ENCODE peak calls at places on chromosomes 11 and 22, in ten cellular contexts. U is fibroblast of lung, E is heart left ventricle, K is HFF-Myc, L is fibroblast of mammary gland, O is B cell, M is tibial artery, J is upper lobe of right lung, Z is lower lobe of right lung, G is progenitor cell of endocrine pancreas. Y is an unnamed sample.
A peak's percentile ranks its signal among the peaks of the same experiment; 100 is the strongest.

GRCh38 chr22:41075946-41076345 is 16.4 kb upstream of the EP300 start:
- DNase-seq in Z (no peak), M (no peak), J (no peak), K (no peak), G (no peak), O (no peak), L (no peak), U (no peak), E (no peak), Y (no peak)

GRCh38 chr22:42438293-42438650 is 6.1 kb upstream of the NFAM1 start:
- DNase-seq in K (no peak), L (no peak), O (no peak), E (no peak), J (no peak), M (no peak), G (no peak), U (no peak), Z (no peak), Y (no peak)

GRCh38 chr22:30226192-30226832 is 20.2 kb downstream of the LIF start:
- DNase-seq in K (no peak), J (no peak), M (no peak), U (peak; percentile 68), Z (no peak), E (peak; percentile 8), L (no peak), G (no peak), O (no peak), Y (no peak)

GRCh38 chr11:4480577-4481539 is 1.6 kb upstream of the OR52K1 start:
- DNase-seq in M (no peak), O (no peak), K (no peak), J (no peak), Z (no peak), U (peak; percentile 23), E (no peak), L (peak; percentile 38), G (no peak), Y (no peak)

GRCh38 chr22:44485494-44485893 is 12.5 kb downstream of the RTL6 start:
- DNase-seq in U (no peak), J (no peak), Z (no peak), E (no peak), L (no peak), M (no peak), O (no peak), K (no peak), G (no peak), Y (no peak)

GRCh38 chr11:109514313-109515018 is 92.5 kb downstream of the C11orf87 start:
- DNase-seq in E (no peak), G (no peak), U (no peak), J (no peak), O (no peak), Z (no peak), M (no peak), K (no peak), L (no peak), Y (no peak)

GRCh38 chr11:17403977-17404759 is 15.7 kb upstream of the KCNJ11 start:
- DNase-seq in U (peak; percentile 45), K (no peak), Z (no peak), E (no peak), G (no peak), M (no peak), O (no peak), L (peak; percentile 26), J (no peak), Y (no peak)

GRCh38 chr11:71203681-71204080 is 48.7 kb downstream of the SHANK2 start:
- DNase-seq in E (no peak), Z (peak; percentile 22), O (no peak), L (no peak), M (no peak), K (no peak), J (no peak), U (no peak), G (no peak), Y (no peak)

GRCh38 chr22:42316988-42317387 is 46.5 kb upstream of the TCF20 start:
- DNase-seq in L (peak; percentile 32), E (peak; percentile 39), Z (no peak), K (no peak), G (no peak), O (no peak), J (peak; percentile 75), M (no peak), U (peak; percentile 71), Y (no peak)

GRCh38 chr11:122853971-122854446 is 15.7 kb downstream of the CRTAM start:
- DNase-seq in M (peak; percentile 30), U (peak; percentile 78), E (no peak), G (peak; percentile 25), K (peak; percentile 75), L (peak; percentile 86), J (no peak), O (peak; percentile 72), Z (no peak), Y (peak; percentile 81)

GRCh38 chr11:114774599-114775365 is 96.5 kb downstream of the NXPE2 start:
- DNase-seq in K (no peak), U (peak; percentile 49), Z (no peak), M (no peak), O (no peak), G (peak; percentile 67), J (no peak), E (peak; percentile 26), L (no peak), Y (no peak)

GRCh38 chr11:66243816-66244215 is 24.6 kb upstream of the RAB1B start:
- DNase-seq in M (no peak), K (no peak), J (no peak), E (no peak), L (no peak), Z (no peak), G (no peak), O (no peak), U (no peak), Y (no peak)

GRCh38 chr11:14973621-14974020 is 1.5 kb upstream of the CALCA start:
- DNase-seq in M (no peak), J (peak; percentile 63), L (no peak), G (peak; percentile 16), K (no peak), E (peak; percentile 23), O (peak; percentile 68), Z (no peak), U (peak; percentile 15), Y (no peak)

DNA sequence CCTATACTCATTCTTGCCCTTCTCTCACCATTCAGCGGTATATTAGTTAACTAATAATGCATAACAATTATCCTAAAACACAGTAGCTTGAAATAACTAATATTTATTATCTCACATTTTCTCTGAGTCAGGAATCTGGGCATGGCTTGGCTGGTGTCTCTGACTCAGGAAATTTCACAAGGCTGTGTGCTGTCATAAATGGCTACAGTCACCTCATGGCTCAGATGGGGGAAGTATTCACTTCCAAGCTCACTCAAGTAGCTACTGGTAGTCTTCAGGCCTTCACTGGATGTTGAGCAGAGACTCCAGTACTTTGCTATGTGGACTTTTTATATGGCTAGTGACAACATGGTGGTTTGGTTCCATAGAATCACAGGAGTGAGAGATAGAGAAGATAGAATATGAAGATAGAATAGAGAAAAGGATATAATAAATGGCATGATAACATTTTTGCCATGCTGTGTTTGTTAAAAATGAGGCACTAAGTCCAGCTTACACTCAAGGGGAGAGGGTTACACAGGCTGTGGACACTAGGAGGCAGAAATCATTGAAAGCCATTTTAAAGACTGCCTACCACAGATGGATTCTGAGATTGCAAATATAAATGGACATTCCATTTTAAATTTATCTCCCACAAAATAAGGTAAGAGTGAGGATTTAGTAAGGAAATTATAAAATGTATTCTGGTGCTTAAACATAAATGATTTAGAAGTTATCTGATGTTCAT is 997.8 kb upstream of the CHORDC1 start:
- DNase-seq in O (no peak), L (peak; percentile 9), U (peak; percentile 42), E (no peak), M (no peak), Z (no peak), K (no peak), J (no peak), G (no peak), Y (no peak)
- TF ChIP-seq CTCF in O (no peak), L (no peak), U (peak; percentile 5), E (no peak), M (no peak), Z (no peak), K (no peak), J (no peak), G (no peak), Y (no peak)

DNA sequence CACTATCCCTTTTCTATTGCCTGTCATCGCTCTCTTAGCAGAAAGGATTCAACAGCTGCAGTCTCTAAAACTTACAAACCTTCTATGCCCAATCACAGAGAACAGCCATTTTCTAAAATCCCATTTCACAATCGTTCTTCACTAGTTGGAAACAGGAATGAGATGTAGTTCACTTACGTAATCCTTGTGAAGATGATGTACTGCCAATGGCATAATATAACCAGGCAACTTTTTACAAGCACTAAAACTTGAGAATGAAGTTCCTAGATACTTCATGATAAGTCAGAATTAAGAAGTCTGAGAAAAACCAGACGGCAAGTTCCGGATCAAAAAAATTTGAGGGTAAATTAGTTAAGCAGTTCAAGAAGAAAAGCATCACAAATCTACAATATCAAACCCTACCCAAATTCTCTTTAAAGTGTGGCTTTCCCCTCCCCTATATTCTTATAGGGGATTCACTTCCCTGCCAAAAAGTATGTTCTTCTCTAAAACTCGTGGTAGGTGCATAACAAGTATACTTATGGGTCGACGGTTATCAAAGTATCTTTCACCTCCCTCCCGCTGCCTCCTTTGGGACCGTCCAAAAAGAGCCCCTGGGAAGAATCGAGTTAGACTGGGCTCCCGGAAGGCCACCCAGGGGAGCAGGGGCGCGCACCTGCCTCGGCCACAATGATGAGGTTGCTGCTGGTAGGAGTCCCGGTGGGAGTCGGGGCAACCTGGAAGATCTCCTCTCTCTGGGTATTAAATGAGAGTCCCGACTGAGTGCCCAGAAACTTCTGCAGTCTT is 666 bp downstream of the MSANTD4 start:
- DNase-seq in G (no peak), U (peak; percentile 8), J (no peak), O (no peak), E (no peak), K (no peak), L (peak; percentile 69), Z (no peak), M (no peak), Y (peak; percentile 13)
- TF ChIP-seq CTCF in G (no peak), U (no peak), J (no peak), O (no peak), E (no peak), K (no peak), L (no peak), Z (no peak), M (no peak), Y (no peak)

GRCh38 chr11:63762662-63763505 is 5.7 kb downstream of the ZFTA start:
- DNase-seq in L (peak; percentile 51), E (peak; percentile 64), U (peak; percentile 54), J (no peak), G (no peak), O (no peak), Z (no peak), M (peak; percentile 23), K (no peak), Y (no peak)
- TF ChIP-seq CTCF in L (no peak), E (no peak), U (no peak), J (no peak), G (peak; percentile 20), O (no peak), Z (no peak), M (no peak), K (no peak), Y (no peak)

DNA sequence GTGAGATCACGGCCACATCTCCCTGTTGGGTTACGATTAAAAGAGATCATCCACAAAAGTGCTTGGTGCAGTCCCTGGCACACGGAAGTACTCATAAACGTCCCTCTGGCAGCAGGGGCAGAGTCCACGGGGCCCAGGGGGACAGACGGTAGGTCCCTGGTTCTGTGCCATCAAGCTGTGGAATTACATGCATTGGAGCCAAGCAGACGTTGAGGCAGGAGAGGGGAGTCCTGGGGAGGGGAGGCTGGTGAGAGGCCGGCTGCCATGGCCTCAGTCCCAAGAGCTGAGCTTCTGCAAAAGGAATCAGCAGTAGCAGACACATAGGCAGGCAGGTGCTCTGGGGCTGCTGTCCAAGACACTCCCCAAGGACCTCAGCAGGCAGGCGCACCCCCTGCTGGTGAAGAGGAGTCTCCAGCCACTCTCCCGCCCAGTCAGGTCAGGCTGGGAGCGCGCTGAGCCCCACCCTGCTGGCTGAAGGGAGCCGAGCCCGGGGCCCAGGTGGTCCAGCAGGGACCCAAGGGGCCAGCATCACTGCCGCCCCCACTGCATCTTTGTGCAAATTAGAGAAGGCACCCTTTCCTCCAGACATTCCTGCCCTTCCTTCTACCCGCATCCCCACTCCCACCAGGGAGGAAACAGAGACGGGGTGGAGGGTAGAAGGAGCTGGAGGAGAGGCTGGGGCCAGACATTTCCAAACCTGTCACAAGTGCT is 7.6 kb upstream of the KCTD17 start:
- DNase-seq in O (peak; percentile 68), M (no peak), E (peak; percentile 69), Z (peak; percentile 88), U (peak; percentile 45), K (peak; percentile 11), L (peak; percentile 30), G (peak; percentile 62), J (peak; percentile 90), Y (peak; percentile 14)
- TF ChIP-seq CTCF in O (peak; percentile 67), M (peak; percentile 18), E (peak; percentile 58), Z (peak; percentile 75), U (peak; percentile 53), K (peak; percentile 72), L (peak; percentile 45), G (peak; percentile 80), J (peak; percentile 76), Y (peak; percentile 76)

Y was measured in HFFc6.